ENCODE peak calls at places on chromosomes 6 and 20, in nine cellular contexts. O, Q, W, N, X, P, T, I and A are unnamed samples.

GRCh38 chr20:40953856-40954255 is 74.8 kb upstream of the TOP1 start:
- DNase-seq in P (no peak), N (no peak), X (peak; percentile 16), T (peak; percentile 52), O (no peak), Q (no peak), W (no peak), I (no peak), A (no peak)

GRCh38 chr6:79469381-79470246 is 67.6 kb downstream of the LCA5 start:
- DNase-seq in Q (no peak), N (no peak), P (no peak), X (no peak), T (no peak), W (no peak), O (no peak), I (no peak), A (no peak)

GRCh38 chr6:33521790-33522091 is 58.3 kb downstream of the BAK1 start:
- DNase-seq in P (no peak), N (no peak), W (no peak), X (no peak), O (no peak), T (no peak), Q (no peak), I (no peak), A (no peak)

GRCh38 chr20:8662433-8662954 is 406.4 kb upstream of the PLCB4 start:
- DNase-seq in P (no peak), N (no peak), X (no peak), T (no peak), Q (no peak), O (no peak), W (no peak), I (no peak), A (no peak)

GRCh38 chr20:19757973-19758887 is at the start of gene RIN2:
- DNase-seq in N (peak; percentile 38), Q (no peak), O (no peak), P (peak; percentile 86), T (peak; percentile 92), I (peak; percentile 95), W (no peak), X (no peak), A (no peak)

GRCh38 chr6:111201155-111201554 is 113.9 kb downstream of the SLC16A10 start:
- DNase-seq in X (no peak), O (no peak), I (no peak), N (no peak), P (no peak), T (no peak), Q (no peak), W (no peak), A (no peak)

GRCh38 chr6:139713416-139713815 is 339.0 kb upstream of the CITED2 start:
- DNase-seq in W (no peak), Q (no peak), X (no peak), O (no peak), N (no peak), I (no peak), P (no peak), T (no peak), A (no peak)

GRCh38 chr20:47666304-47666703 is 119.0 kb downstream of the SULF2 start:
- DNase-seq in W (no peak), Q (no peak), I (peak; percentile 62), O (no peak), P (no peak), X (no peak), N (no peak), T (no peak), A (no peak)

GRCh38 chr6:120938876-120939231 is 395.4 kb downstream of the TBC1D32 start:
- DNase-seq in X (no peak), N (peak; percentile 63), Q (peak; percentile 52), T (no peak), I (no peak), O (no peak), W (no peak), P (no peak), A (peak; percentile 43)

GRCh38 chr20:47360489-47361267 is 4.2 kb upstream of the ZMYND8 start:
- DNase-seq in Q (peak; percentile 64), I (peak; percentile 96), N (no peak), O (no peak), T (peak; percentile 96), X (peak; percentile 59), P (peak; percentile 90), W (peak; percentile 76), A (no peak)

GRCh38 chr6:116412270-116412669 is 41.5 kb downstream of the DSE start:
- DNase-seq in P (no peak), W (no peak), T (no peak), Q (no peak), O (no peak), N (no peak), I (no peak), X (no peak), A (no peak)

GRCh38 chr20:3194617-3195280 is 9.7 kb downstream of the DDRGK1 start:
- DNase-seq in N (no peak), P (no peak), Q (no peak), W (no peak), I (no peak), X (no peak), O (no peak), T (no peak), A (no peak)

GRCh38 chr20:26205350-26205749 is 508.7 kb upstream of the ZNF337 start:
- DNase-seq in X (no peak), W (no peak), N (no peak), I (no peak), P (no peak), T (no peak), Q (no peak), O (no peak), A (no peak)

GRCh38 chr6:163532526-163533078 is 118.1 kb downstream of the QKI start:
- DNase-seq in W (no peak), X (no peak), T (no peak), I (no peak), P (no peak), N (no peak), O (no peak), Q (no peak), A (no peak)

GRCh38 chr6:23533311-23533710 is 592.7 kb upstream of the NRSN1 start:
- DNase-seq in Q (no peak), X (no peak), T (no peak), N (no peak), O (no peak), I (no peak), W (no peak), P (no peak), A (no peak)

GRCh38 chr6:84428300-84428907 is 201.0 kb upstream of the CEP162 start:
- DNase-seq in P (peak; percentile 16), X (no peak), W (peak; percentile 21), I (peak; percentile 80), O (no peak), T (peak; percentile 33), N (peak; percentile 56), Q (peak; percentile 44), A (no peak)

GRCh38 chr6:11094411-11094851 is 797 bp downstream of the SMIM13 start:
- DNase-seq in T (peak; percentile 67), W (peak; percentile 66), N (peak; percentile 67), Q (peak; percentile 88), O (no peak), X (no peak), P (peak; percentile 50), I (peak; percentile 72), A (peak; percentile 45)

GRCh38 chr6:150260931-150261330 is 107.9 kb upstream of the IYD start:
- DNase-seq in Q (no peak), T (no peak), X (no peak), W (no peak), I (no peak), O (no peak), N (no peak), P (no peak), A (no peak)
- H3K4me3 ChIP-seq in Q (no peak overlapping the region), T (no peak overlapping the region), X (no peak overlapping the region), W (no peak overlapping the region), I (no peak overlapping the region), O (no peak overlapping the region), N (no peak overlapping the region), P (no peak overlapping the region), A (no peak overlapping the region)

GRCh38 chr6:7146079-7146828 is 38.5 kb downstream of the RREB1 start:
- DNase-seq in X (no peak), N (peak; percentile 37), P (peak; percentile 84), Q (peak; percentile 74), O (no peak), W (peak; percentile 81), T (peak; percentile 58), I (peak; percentile 85), A (no peak)
- H3K4me3 ChIP-seq in X (no peak overlapping the region), N (peak overlapping the region; percentile 43), P (no peak overlapping the region), Q (peak overlapping the region; percentile 45), O (no peak overlapping the region), W (no peak overlapping the region), T (no peak overlapping the region), I (peak overlapping the region; percentile 1), A (peak overlapping the region; percentile 35)

DNA sequence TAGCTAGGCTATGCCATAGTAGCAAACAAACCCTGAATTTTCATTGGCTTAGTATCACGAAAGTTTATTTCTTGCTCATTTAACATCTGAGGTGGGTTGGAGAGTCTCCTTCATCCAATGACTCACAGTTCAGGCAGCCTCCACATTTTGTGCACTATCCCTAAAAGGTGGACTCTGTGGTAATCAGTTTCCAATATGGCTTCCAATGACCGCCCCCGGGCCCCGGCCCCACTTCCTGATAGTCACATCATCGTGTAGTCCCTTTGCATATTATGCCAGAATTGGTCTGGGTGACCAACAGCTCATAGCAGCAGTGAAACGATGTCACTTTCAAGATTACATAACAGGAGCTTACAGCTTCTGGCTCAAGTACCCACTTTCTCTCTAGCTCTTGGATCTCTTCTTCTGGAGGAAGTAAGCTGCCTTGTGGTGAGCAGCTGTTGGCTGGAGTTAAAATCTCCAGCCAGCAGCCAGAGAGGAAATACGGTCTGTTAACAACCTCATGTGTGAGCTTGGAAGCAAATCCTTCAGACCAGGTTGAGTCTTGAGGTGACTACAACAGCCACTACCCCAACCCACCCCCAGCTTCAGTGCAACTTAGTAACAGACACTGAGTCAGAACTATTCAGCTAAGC is 7.8 kb downstream of the HCRTR2 start:
- DNase-seq in O (no peak), X (no peak), I (no peak), P (no peak), Q (peak; percentile 3), T (no peak), N (no peak), W (no peak), A (no peak)
- H3K4me3 ChIP-seq in O (no peak overlapping the region), X (no peak overlapping the region), I (no peak overlapping the region), P (no peak overlapping the region), Q (no peak overlapping the region), T (no peak overlapping the region), N (no peak overlapping the region), W (no peak overlapping the region), A (no peak overlapping the region)

DNA sequence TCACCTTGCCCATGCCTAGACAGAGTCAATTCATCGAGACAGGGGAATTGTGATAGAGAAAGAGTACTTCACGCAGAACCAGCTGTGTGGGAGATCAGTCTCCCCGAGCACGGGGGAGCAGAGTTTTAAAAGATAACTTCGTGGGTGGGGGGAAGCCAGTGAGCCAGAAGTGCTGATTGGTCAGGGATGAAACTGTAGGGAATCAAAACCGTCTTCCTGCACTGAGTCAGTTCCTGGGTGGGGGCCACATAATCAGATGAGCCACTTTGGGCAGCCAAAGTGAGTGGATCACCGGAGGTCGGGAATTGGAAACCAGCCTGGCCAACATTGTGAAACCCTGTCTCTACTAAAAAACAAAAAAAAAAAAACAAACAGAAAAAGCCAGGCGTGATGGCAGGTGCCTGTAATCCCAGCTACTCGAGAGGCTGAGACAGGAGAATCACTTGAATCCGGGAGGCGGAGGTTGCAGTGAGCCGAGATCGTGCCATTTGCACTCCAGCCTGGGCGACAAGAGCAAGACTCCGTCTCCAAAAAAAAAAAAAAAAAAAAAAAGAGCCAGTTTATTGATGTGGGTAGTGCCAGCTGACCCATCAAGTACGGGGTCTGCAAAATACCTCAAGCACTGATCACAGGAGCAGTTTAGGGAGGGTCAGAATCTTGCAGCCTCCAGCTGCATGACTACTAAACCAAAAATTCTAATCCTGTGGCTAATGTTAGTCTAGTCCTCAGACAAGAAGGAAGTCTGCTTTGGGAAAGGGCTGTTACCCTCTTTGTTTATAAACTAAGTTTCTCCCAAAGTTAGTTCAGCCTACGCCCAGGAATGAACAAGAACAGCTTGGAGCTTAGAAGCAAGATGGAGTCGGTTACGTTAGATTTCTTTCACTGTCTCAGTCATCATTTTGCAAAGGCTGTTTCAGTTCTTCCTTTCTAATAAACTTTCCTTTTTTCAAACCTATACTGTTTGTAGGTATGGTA is 3.9 kb upstream of the TRIM39 start:
- DNase-seq in X (no peak), N (no peak), T (no peak), O (no peak), Q (no peak), W (no peak), P (no peak), I (no peak), A (no peak)
- H3K4me3 ChIP-seq in X (peak overlapping the region; percentile 6), N (no peak overlapping the region), T (no peak overlapping the region), O (no peak overlapping the region), Q (no peak overlapping the region), W (no peak overlapping the region), P (no peak overlapping the region), I (no peak overlapping the region), A (no peak overlapping the region)